ENCODE peak calls at places on chromosomes 5 and 9, in four cellular contexts. M, H, D and J are unnamed samples.

GRCh38 chr9:6413365-6414263 is 615 bp downstream of the UHRF2 start:
- DNase-seq in M (peak; percentile 7), H (peak; percentile 36), D (peak; percentile 45), J (peak; percentile 76)

GRCh38 chr9:93589688-93590087 is 13.3 kb downstream of the PHF2 start:
- DNase-seq in M (no peak), H (no peak), D (no peak), J (no peak)

GRCh38 chr5:137122075-137122474 is 377.1 kb downstream of the SPOCK1 start:
- DNase-seq in M (no peak), H (no peak), D (peak; percentile 27), J (no peak)

GRCh38 chr5:116265506-116265905 is 180.7 kb downstream of the COMMD10 start:
- DNase-seq in M (no peak), H (no peak), D (no peak), J (no peak)

GRCh38 chr5:116872986-116873385 is 298.4 kb upstream of the SEMA6A start:
- DNase-seq in M (peak; percentile 41), H (no peak), D (no peak), J (no peak)

GRCh38 chr5:118794281-118794680 is 194.1 kb downstream of the DTWD2 start:
- DNase-seq in M (no peak), H (no peak), D (no peak), J (no peak)

GRCh38 chr9:90822866-90823265 is 21.2 kb downstream of the SYK start:
- DNase-seq in M (no peak), H (no peak), D (no peak), J (no peak)

GRCh38 chr5:157540707-157541451 is 34.7 kb downstream of the ADAM19 start:
- DNase-seq in M (peak; percentile 18), H (peak; percentile 54), D (no peak), J (peak; percentile 70)

GRCh38 chr9:4983541-4984165 is 1.4 kb upstream of the JAK2 start:
- DNase-seq in M (peak; percentile 9), H (no peak), D (no peak), J (no peak)

GRCh38 chr5:23007226-23007625 is 154.1 kb upstream of the CDH12 start:
- DNase-seq in M (no peak), H (no peak), D (no peak), J (no peak)

GRCh38 chr9:110308504-110309109 is 29.1 kb downstream of the TXNDC8 start:
- DNase-seq in M (no peak), H (no peak), D (no peak), J (no peak)

GRCh38 chr5:140041492-140042421 is 1.3 kb downstream of the NRG2 start:
- DNase-seq in M (peak; percentile 43), H (peak; percentile 62), D (peak; percentile 90), J (peak; percentile 65)

GRCh38 chr5:154157483-154158378 is 32.8 kb upstream of the GALNT10 start:
- DNase-seq in M (no peak), H (no peak), D (no peak), J (no peak)

GRCh38 chr5:76485511-76485910 is 82.4 kb downstream of the IQGAP2 start:
- DNase-seq in M (no peak), H (no peak), D (no peak), J (no peak)

GRCh38 chr9:112279501-112279900 is 53.9 kb downstream of the PTBP3 start:
- DNase-seq in M (no peak), H (no peak), D (no peak), J (no peak)

GRCh38 chr9:133386338-133386737 is 10.2 kb downstream of the STKLD1 start:
- DNase-seq in M (no peak), H (no peak), D (no peak), J (no peak)

GRCh38 chr5:128409401-128409800 is 128.6 kb downstream of the FBN2 start:
- DNase-seq in M (peak; percentile 65), H (no peak), D (no peak), J (no peak)

GRCh38 chr5:32446660-32447059 is 2.1 kb upstream of the ZFR start:
- DNase-seq in M (no peak), H (no peak), D (no peak), J (no peak)

GRCh38 chr9:33924978-33925797 is 108.2 kb downstream of the UBE2R2 start:
- DNase-seq in M (peak; percentile 30), H (peak; percentile 53), D (peak; percentile 63), J (no peak)

GRCh38 chr5:36138900-36139683 is 12.6 kb downstream of the LMBRD2 start:
- DNase-seq in M (no peak), H (no peak), D (no peak), J (no peak)

GRCh38 chr9:124306098-124306735 is 48.5 kb downstream of the NEK6 start:
- DNase-seq in M (peak; percentile 89), H (no peak), D (no peak), J (no peak)

GRCh38 chr9:14538529-14538928 is 154.7 kb downstream of the ZDHHC21 start:
- DNase-seq in M (no peak), H (no peak), D (no peak), J (no peak)

GRCh38 chr9:105385372-105385985 is 62.4 kb upstream of the FSD1L start:
- DNase-seq in M (no peak), H (peak; percentile 23), D (no peak), J (no peak)

GRCh38 chr9:91131433-91131839 is 230.3 kb downstream of the AUH start:
- DNase-seq in M (peak; percentile 91), H (no peak), D (no peak), J (no peak)

GRCh38 chr5:86951761-86952160 is 315.9 kb upstream of the RASA1 start:
- DNase-seq in M (no peak), H (no peak), D (no peak), J (no peak)

GRCh38 chr5:67160985-67161384 is 35.6 kb downstream of the CD180 start:
- DNase-seq in M (peak; percentile 78), H (no peak), D (no peak), J (no peak)

GRCh38 chr9:137866226-137867141 is 11.1 kb upstream of the CACNA1B start:
- DNase-seq in M (no peak), H (no peak), D (no peak), J (no peak)

GRCh38 chr9:133421615-133422542 is at the start of gene ADAMTS13:
- DNase-seq in M (peak; percentile 17), H (no peak), D (no peak), J (no peak)

DNA sequence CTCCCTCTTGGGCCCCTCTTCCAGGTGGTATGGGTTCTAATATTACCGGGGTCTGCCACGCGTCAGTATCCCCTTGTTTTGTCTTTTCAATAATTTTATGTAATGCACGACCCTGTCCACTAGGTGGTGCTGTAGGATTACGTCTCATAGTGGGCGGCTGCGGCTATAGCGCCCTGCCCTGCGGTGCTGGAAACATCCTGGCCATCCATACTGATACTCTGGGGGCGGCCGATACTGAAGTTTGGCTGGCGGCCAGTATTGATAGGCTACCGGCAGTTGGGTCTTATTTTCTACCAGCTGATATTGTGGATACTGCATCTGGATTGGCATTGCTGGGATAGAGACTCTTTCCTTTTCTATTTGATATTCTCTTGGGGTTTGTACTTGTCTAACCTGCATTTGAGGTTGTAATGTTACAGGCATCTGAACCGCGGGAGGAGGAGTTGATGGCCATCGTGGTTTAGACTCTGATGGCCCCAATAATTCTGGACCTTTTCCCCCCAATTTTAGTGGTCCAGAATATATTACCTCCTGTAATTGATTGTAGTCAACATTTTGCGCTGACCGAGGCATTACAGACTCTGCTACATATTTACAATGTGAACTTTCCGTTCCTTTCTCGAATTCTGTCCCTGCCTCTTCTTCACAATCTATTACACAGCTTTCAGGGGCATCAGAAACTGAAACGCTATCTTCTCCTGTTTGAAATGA is 3.3 kb upstream of the TMEM141 start:
- DNase-seq in M (peak; percentile 26), H (peak; percentile 68), D (peak; percentile 63), J (no peak)
- H3K4me3 ChIP-seq in M (no peak overlapping the region), H (no peak overlapping the region), D (no peak overlapping the region), J (no peak overlapping the region)

GRCh38 chr5:78647838-78648358 is 674 bp downstream of the LHFPL2 start:
- DNase-seq in M (peak; percentile 32), H (peak; percentile 72), D (peak; percentile 71), J (peak; percentile 83)
- TF ChIP-seq CTCF in M (peak; percentile 28), H (no peak), D (no peak), J (no peak)

DNA sequence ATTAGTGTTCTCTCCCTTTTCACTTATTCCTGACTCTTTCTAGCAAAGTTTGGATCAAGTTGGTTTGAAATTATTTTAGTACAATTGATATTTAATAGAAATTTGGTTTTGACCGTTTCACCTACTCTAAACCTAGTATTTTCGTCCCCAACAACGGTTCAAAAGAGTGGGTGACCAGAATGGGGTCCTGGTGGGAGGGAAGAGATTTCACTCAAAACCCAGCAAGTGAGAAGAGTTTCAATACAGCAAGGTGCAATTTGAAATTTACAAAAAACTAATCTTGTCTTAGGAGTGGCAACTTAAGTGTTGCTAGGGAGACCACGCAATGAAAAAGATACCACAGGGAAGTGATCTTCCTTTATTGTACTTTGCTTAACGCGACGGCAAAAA is 28.5 kb downstream of the NR2F1 start:
- DNase-seq in M (no peak), H (no peak), D (no peak), J (no peak)
- H3K4me3 ChIP-seq in M (no peak overlapping the region), H (no peak overlapping the region), D (no peak overlapping the region), J (no peak overlapping the region)

GRCh38 chr5:923473-923873 is 30.8 kb downstream of the TRIP13 start:
- DNase-seq in M (peak; percentile 44), H (peak; percentile 79), D (peak; percentile 83), J (peak; percentile 89)

GRCh38 chr5:929596-929995 is 36.9 kb downstream of the TRIP13 start:
- DNase-seq in M (no peak), H (no peak), D (no peak), J (no peak)

GRCh38 chr5:922745-923472 is 30.2 kb downstream of the TRIP13 start:
- DNase-seq in M (no peak), H (no peak), D (no peak), J (no peak)

GRCh38 chr5:927172-928015 is 34.7 kb downstream of the TRIP13 start:
- DNase-seq in M (no peak), H (no peak), D (no peak), J (no peak)

DNA sequence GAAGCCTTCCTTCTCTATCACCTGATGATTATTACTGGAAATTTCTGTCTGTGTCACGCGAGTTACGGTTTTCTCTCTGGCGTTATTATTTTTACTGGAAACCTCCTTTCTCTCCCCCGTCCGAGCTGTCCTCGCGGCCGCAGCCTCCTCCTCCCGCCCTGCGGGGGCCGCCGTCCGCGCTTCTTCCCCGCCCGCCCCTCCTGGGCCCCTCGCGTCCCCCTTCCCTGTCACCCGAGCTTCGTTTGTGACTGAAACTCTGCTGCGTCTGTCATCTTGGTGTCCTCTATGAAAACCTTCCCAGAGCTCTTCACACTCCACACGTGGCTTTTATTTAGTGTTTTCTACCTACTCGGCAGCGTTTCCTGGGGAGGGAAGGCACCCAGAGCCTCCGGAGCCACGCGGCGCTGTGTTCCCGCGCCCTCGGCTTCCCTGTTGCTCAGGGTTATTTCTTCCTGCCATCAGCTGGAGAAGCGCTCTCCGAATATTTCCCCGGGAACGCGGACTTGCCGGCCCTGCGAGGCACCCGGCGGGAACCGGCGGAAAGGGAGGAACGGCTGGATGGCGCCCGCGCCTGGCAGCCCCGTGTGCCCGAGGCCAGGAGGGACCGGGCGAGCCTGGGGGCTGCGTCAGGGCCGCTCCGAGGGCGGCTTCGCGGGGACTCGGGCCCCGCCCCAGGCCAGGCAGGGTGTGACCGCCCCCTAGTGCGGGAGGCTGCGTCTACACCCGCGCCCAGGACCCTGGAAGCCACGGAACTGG is 33.9 kb downstream of the TRIP13 start:
- DNase-seq in M (peak; percentile 3), H (no peak), D (no peak), J (no peak)
- TF ChIP-seq CTCF in M (peak; percentile 41), H (no peak), D (no peak), J (peak; percentile 42)

GRCh38 chr9:16627967-16628366 is 242.5 kb downstream of the BNC2 start:
- DNase-seq in M (no peak), H (peak; percentile 28), D (no peak), J (no peak)
- H3K4me3 ChIP-seq in M (no peak overlapping the region), H (peak overlapping the region; percentile 28), D (no peak overlapping the region), J (no peak overlapping the region)